ENCODE peak calls at places on chromosomes 4 and X, in nine cellular contexts. A is fibroblast of villous mesenchyme; T is fibroblast of lung; N is glutamatergic neuron; J is CD4-positive, alpha-beta T cell; K is CD8-positive, alpha-beta T cell; U is colonic mucosa; W is omental fat pad; L is uterus. E is an unnamed sample.

GRCh38 chr4:95213361-95213760 is 335.4 kb downstream of the UNC5C start:
- DNase-seq in U (no peak), J (no peak), L (no peak), A (no peak), N (no peak), K (no peak), W (no peak), T (no peak), E (no peak)

GRCh38 chr4:28926156-28926555 is 1794.0 kb upstream of the PCDH7 start:
- DNase-seq in U (no peak), K (no peak), W (no peak), T (no peak), A (no peak), J (no peak), N (no peak), L (no peak), E (no peak)

GRCh38 chr4:172845281-172845680 is 323.3 kb upstream of the GALNT7 start:
- DNase-seq in A (no peak), J (no peak), L (no peak), K (no peak), U (no peak), T (no peak), N (no peak), W (no peak), E (no peak)

GRCh38 chr4:95541889-95542607 is 6.7 kb downstream of the UNC5C start:
- DNase-seq in W (no peak), L (no peak), K (no peak), T (no peak), U (no peak), A (no peak), N (no peak), J (no peak), E (no peak)

GRCh38 chr4:173424899-173425805 is 26.2 kb upstream of the SCRG1 start:
- DNase-seq in K (no peak), U (no peak), J (no peak), N (no peak), T (peak), W (no peak), A (peak), L (no peak), E (no peak)

GRCh38 chr4:96448315-96448872 is 608.5 kb downstream of the PDHA2 start:
- DNase-seq in N (no peak), W (no peak), K (no peak), U (no peak), A (no peak), L (no peak), T (no peak), J (no peak), E (no peak)

GRCh38 chrX:106912864-106913263 is 7.3 kb upstream of the CLDN2 start:
- DNase-seq in A (peak), W (no peak), J (no peak), N (no peak), K (no peak), T (peak), L (no peak), U (no peak), E (no peak)

GRCh38 chr4:108072300-108072699 is 82.6 kb downstream of the HADH start:
- DNase-seq in N (no peak), L (no peak), K (peak), A (no peak), U (peak), W (no peak), J (peak), T (no peak), E (no peak)

GRCh38 chr4:25843340-25844097 is 19.3 kb downstream of the SEL1L3 start:
- DNase-seq in L (no peak), W (no peak), K (no peak), A (no peak), J (no peak), T (no peak), N (no peak), U (peak), E (no peak)

GRCh38 chrX:76555816-76556215 is 128.3 kb downstream of the MAGEE1 start:
- DNase-seq in T (peak), K (no peak), L (no peak), J (no peak), N (peak), A (peak), U (no peak), W (no peak), E (no peak)

GRCh38 chr4:141350122-141350904 is 129.6 kb downstream of the ZNF330 start:
- DNase-seq in W (no peak), J (no peak), K (no peak), N (no peak), A (peak), L (peak), U (peak), T (peak), E (no peak)

GRCh38 chr4:88605744-88606143 is 13.5 kb downstream of the HERC3 start:
- DNase-seq in N (no peak), L (no peak), K (no peak), W (no peak), T (no peak), A (no peak), U (no peak), J (no peak), E (no peak)

GRCh38 chr4:41320786-41321185 is 64.1 kb downstream of the UCHL1 start:
- DNase-seq in L (no peak), T (no peak), N (no peak), A (no peak), J (no peak), U (no peak), W (no peak), K (no peak), E (no peak)

GRCh38 chr4:37304612-37305011 is 60.1 kb downstream of the NWD2 start:
- DNase-seq in K (no peak), A (no peak), N (no peak), L (no peak), J (no peak), W (no peak), T (no peak), U (no peak), E (no peak)

GRCh38 chrX:15600071-15600470 is 689 bp downstream of the ACE2 start:
- DNase-seq in K (no peak), L (no peak), N (no peak), W (no peak), A (no peak), U (no peak), J (no peak), T (no peak), E (no peak)

GRCh38 chrX:134713618-134714107 is 55.4 kb upstream of the PLAC1 start:
- DNase-seq in J (no peak), U (no peak), A (no peak), N (no peak), T (no peak), W (no peak), K (no peak), L (no peak), E (no peak)

GRCh38 chr4:182644326-182645050 is 272.7 kb downstream of the DCTD start:
- DNase-seq in N (no peak), J (no peak), A (no peak), L (no peak), K (no peak), W (no peak), U (no peak), T (no peak), E (no peak)

GRCh38 chrX:41781500-41781899 is 57.5 kb downstream of the GPR82 start:
- DNase-seq in N (no peak), K (no peak), W (no peak), T (peak), J (no peak), U (no peak), A (peak), L (no peak), E (no peak)

GRCh38 chr4:51932261-51932660 is 87.9 kb downstream of the LRRC66 start:
- DNase-seq in T (no peak), K (no peak), N (no peak), J (no peak), U (no peak), L (no peak), W (no peak), A (peak), E (no peak)

GRCh38 chrX:141668371-141668770 is 30.2 kb downstream of the SPANXD start:
- DNase-seq in L (no peak), K (no peak), T (no peak), J (no peak), W (no peak), U (no peak), N (no peak), A (no peak), E (no peak)

GRCh38 chrX:135384161-135384836 is 37.4 kb upstream of the SMIM10L2A start:
- DNase-seq in J (peak), K (peak), A (no peak), N (no peak), W (no peak), L (no peak), T (no peak), U (no peak), E (no peak)

GRCh38 chr4:73964862-73965611 is 16.8 kb downstream of the PF4 start:
- DNase-seq in T (no peak), J (no peak), L (no peak), K (no peak), U (peak), N (peak), W (no peak), A (peak), E (no peak)

GRCh38 chr4:185426960-185427688 is 1.4 kb upstream of the UFSP2 start:
- DNase-seq in K (no peak), A (no peak), T (no peak), N (no peak), W (no peak), U (no peak), J (no peak), L (no peak), E (no peak)

GRCh38 chr4:173526034-173526482 is 4.0 kb downstream of the HAND2 start:
- DNase-seq in J (no peak), U (no peak), W (no peak), N (no peak), T (no peak), A (peak), L (no peak), K (no peak), E (no peak)

GRCh38 chr4:177573487-177573886 is 131.2 kb upstream of the AGA start:
- DNase-seq in J (no peak), K (no peak), W (no peak), N (no peak), T (peak), L (no peak), U (no peak), A (peak), E (no peak)

GRCh38 chrX:41245641-41246040 is 88.3 kb upstream of the DDX3X start:
- DNase-seq in U (no peak), W (no peak), A (peak), T (no peak), K (no peak), L (no peak), N (no peak), J (no peak), E (no peak)

GRCh38 chrX:48521353-48522243 is at the start of gene EBP:
- DNase-seq in J (peak), A (peak), U (peak), L (peak), N (peak), W (peak), K (peak), T (peak), E (no peak)

GRCh38 chrX:102950908-102951866 is 14.1 kb downstream of the RAB40AL start:
- DNase-seq in W (peak), A (peak), T (peak), N (peak), U (peak), K (peak), L (peak), J (peak), E (no peak)

GRCh38 chr4:2494992-2495391 is 26.1 kb downstream of the RNF4 start:
- DNase-seq in A (no peak), U (no peak), J (no peak), T (peak), K (no peak), L (no peak), W (no peak), N (no peak), E (no peak)

GRCh38 chr4:52407545-52407944 is 251.6 kb downstream of the USP46 start:
- DNase-seq in A (no peak), U (no peak), T (no peak), L (no peak), J (no peak), K (no peak), N (no peak), W (no peak), E (no peak)

GRCh38 chr4:5568336-5568735 is 140.0 kb downstream of the EVC2 start:
- DNase-seq in J (no peak), N (no peak), L (no peak), T (no peak), K (no peak), U (no peak), W (no peak), A (no peak), E (no peak)
- TF ChIP-seq CTCF in J (no peak), N (no peak), L (no peak), T (no peak), K (no peak), U (no peak), W (no peak), A (no peak), E (no peak)

DNA sequence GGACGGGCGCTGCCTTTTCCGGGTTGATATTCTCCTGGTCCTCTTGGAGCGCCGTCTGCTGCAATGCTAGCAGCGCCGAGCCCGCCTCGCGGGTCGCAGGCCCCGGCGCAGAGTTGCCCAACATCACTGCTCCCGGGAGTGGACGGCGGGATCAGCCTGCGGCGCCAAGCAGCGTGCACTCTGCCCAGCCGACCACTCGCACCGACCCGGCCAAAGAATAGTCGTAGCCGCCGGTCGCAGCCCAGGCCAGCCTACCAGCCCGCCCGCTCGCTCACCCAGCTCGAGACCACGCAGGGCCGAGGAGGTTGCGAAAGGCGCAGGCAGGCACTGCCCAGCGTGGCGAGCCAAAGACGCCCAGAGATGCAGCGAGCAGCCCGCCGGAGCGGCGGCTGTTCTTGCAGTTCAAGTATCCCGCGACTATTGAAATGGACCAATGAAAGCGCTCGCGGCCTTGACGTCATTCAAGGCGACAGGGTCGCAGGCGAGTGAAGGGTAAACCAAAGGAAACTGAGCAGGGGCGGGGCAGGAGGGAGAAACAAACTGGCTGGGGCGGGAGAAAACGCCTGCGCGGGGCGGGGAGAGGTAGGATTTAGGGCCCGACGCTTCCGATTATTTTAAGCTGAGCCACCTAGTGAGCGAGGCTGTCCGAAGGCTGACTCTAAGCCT is at the start of gene CCNA2:
- DNase-seq in A (peak), N (peak), J (peak), K (peak), L (peak), U (peak), T (peak), W (peak), E (peak)
- TF ChIP-seq CTCF in A (no peak), N (no peak), J (no peak), K (no peak), L (peak), U (no peak), T (no peak), W (no peak), E (no peak)

DNA sequence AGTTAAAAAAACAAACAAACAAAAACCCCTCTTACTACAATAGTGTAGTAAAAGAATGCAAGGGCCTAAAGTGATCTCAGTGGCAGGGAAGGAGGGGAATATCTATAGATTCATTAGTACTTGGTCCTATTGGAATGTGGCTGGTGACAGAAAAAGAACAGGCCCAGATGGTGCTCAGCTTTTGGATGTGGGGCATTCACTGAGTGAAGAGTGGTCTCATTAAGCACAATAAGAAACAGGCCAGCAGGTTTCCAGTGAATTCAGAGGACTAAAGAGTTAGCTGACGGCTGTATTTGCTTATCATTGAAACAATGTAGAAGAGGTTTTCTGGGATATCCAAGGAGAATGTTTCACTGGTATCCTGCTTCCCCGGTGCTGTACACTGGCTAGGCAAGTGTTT is 243.8 kb upstream of the HHIP start:
- DNase-seq in A (no peak), K (no peak), W (no peak), U (no peak), J (no peak), N (no peak), T (no peak), L (no peak), E (no peak)
- TF ChIP-seq CTCF in A (no peak), K (no peak), W (no peak), U (no peak), J (no peak), N (no peak), T (no peak), L (no peak), E (no peak)

GRCh38 chrX:46642145-46642544 is 68.6 kb downstream of the CHST7 start:
- DNase-seq in K (no peak), T (peak), A (peak), W (no peak), L (no peak), J (no peak), N (no peak), U (no peak), E (no peak)
- TF ChIP-seq CTCF in K (no peak), T (peak), A (peak), W (no peak), L (peak), J (peak), N (no peak), U (peak), E (peak)

GRCh38 chr4:8237256-8237989 is 32.1 kb upstream of the HTRA3 start:
- DNase-seq in A (no peak), N (no peak), W (no peak), T (no peak), U (no peak), J (no peak), K (no peak), L (no peak), E (no peak)
- TF ChIP-seq CTCF in A (no peak), N (no peak), W (no peak), T (no peak), U (no peak), J (no peak), K (no peak), L (no peak), E (no peak)

GRCh38 chr4:56255820-56256219 is 131.5 kb downstream of the AASDH start:
- DNase-seq in K (no peak), U (no peak), J (no peak), T (peak), A (no peak), W (no peak), L (no peak), N (no peak), E (no peak)
- TF ChIP-seq CTCF in K (no peak), U (no peak), J (no peak), T (no peak), A (no peak), W (no peak), L (no peak), N (no peak), E (no peak)

GRCh38 chr4:15006416-15007024 is 4.2 kb downstream of the CPEB2 start:
- DNase-seq in N (no peak), L (no peak), J (no peak), W (no peak), U (no peak), A (peak), K (no peak), T (peak), E (no peak)
- TF ChIP-seq CTCF in N (peak), L (no peak), J (peak), W (no peak), U (peak), A (peak), K (peak), T (peak), E (peak)

DNA sequence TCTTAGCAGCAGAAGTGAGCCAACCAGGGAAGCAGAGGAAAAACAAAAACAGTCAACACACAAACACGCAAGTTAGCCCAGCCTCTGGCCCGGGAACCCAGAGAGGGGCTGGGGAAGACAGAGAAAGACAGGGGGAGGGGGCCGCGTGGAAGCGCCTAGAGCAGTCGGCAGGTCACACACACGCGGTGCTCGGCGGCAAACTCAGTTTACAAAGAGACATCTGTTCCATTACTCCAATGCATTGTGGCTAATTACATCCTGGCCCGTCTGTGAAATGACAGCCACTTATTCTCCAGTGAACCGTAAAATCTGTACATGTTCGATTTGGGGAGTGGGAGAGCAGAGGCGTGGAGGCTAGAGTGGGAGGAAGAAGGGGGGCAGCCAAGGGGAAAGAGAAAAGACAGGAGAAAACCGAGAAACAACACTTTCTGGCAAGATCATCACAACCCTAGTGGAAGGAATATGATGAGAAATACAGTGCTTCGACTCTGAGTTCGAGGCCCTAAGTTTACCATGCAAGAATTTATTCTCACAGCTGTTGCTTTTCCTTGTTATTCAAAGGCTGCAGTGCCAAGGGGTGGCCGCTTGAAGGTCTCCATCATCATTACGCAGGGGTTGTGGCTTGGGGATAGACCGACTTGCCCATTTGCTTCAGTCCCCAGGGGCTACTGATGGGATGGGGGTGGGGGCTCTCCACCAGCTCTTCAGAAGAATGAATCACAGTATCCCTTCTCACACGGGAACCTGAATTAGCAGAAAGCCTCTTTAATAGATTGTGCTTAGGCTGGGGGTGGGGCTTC is 167.7 kb downstream of the MGST2 start:
- DNase-seq in K (no peak), L (no peak), A (no peak), N (peak), T (no peak), W (no peak), U (no peak), J (no peak), E (no peak)
- TF ChIP-seq CTCF in K (no peak), L (no peak), A (no peak), N (peak), T (no peak), W (no peak), U (no peak), J (no peak), E (no peak)

GRCh38 chrX:47361538-47362511 is 8.6 kb upstream of the ZNF157 start:
- DNase-seq in T (peak), A (peak), J (no peak), L (peak), U (peak), W (no peak), K (peak), N (peak), E (no peak)
- TF ChIP-seq CTCF in T (no peak), A (no peak), J (no peak), L (peak), U (no peak), W (no peak), K (no peak), N (no peak), E (peak)

E was measured in chondrocyte.